ENCODE peak calls at places on chromosomes 7 and 10, in four cellular contexts. C is GOT3, L is GM04504, D is midbrain. N is an unnamed sample.

GRCh38 chr7:84042110-84042539 is 152.5 kb downstream of the SEMA3A start:
- DNase-seq in L (peak; percentile 71), C (no peak), D (no peak), N (no peak)

GRCh38 chr10:3239920-3240909 is 67.6 kb upstream of the PITRM1 start:
- DNase-seq in L (no peak), D (no peak), C (no peak), N (no peak)

GRCh38 chr10:118900617-118901016 is 128.9 kb upstream of the NANOS1 start:
- DNase-seq in L (no peak), D (no peak), C (no peak), N (no peak)

GRCh38 chr7:87144173-87144657 is 8.0 kb upstream of the DMTF1 start:
- DNase-seq in L (no peak), D (no peak), C (no peak), N (no peak)

GRCh38 chr7:2980406-2981102 is 63.1 kb downstream of the CARD11 start:
- DNase-seq in L (no peak), C (no peak), D (peak; percentile 17), N (no peak)

GRCh38 chr10:20195076-20195475 is 378.8 kb downstream of the PLXDC2 start:
- DNase-seq in D (no peak), C (no peak), L (no peak), N (no peak)

GRCh38 chr10:131061221-131061620 is 250.3 kb downstream of the TCERG1L start:
- DNase-seq in L (no peak), C (no peak), D (no peak), N (no peak)

GRCh38 chr7:19294629-19295028 is 149.4 kb upstream of the FERD3L start:
- DNase-seq in C (no peak), D (no peak), L (peak; percentile 27), N (no peak)

GRCh38 chr7:18167815-18168214 is 140.2 kb upstream of the PRPS1L1 start:
- DNase-seq in L (no peak), D (no peak), C (no peak), N (no peak)

GRCh38 chr10:17744395-17744841 is 7.6 kb upstream of the TMEM236 start:
- DNase-seq in L (no peak), C (no peak), D (no peak), N (peak; percentile 27)

GRCh38 chr10:70145166-70145665 is 1.3 kb downstream of the TYSND1 start:
- DNase-seq in D (no peak), C (no peak), L (no peak), N (no peak)

GRCh38 chr10:31749293-31749692 is 179.3 kb downstream of the ARHGAP12 start:
- DNase-seq in C (no peak), D (no peak), L (no peak), N (no peak)

GRCh38 chr7:147089608-147090007 is 973.0 kb downstream of the CNTNAP2 start:
- DNase-seq in C (no peak), L (no peak), D (no peak), N (no peak)

GRCh38 chr7:100588438-100588837 is 2.3 kb downstream of the FBXO24 start:
- DNase-seq in L (no peak), C (no peak), D (no peak), N (no peak)

GRCh38 chr7:106793015-106793651 is 71.9 kb upstream of the PIK3CG start:
- DNase-seq in D (no peak), L (no peak), C (no peak), N (peak; percentile 25)

GRCh38 chr10:43259981-43260761 is 6.7 kb downstream of the RASGEF1A start:
- DNase-seq in L (no peak), C (no peak), D (no peak), N (no peak)

GRCh38 chr7:50393547-50394252 is 56.5 kb downstream of the FIGNL1 start:
- DNase-seq in L (no peak), D (no peak), C (no peak), N (no peak)

GRCh38 chr7:24597014-24597413 is 23.8 kb downstream of the PALS2 start:
- DNase-seq in C (no peak), D (no peak), L (no peak), N (no peak)

GRCh38 chr7:95199779-95200558 is 124.4 kb downstream of the PON1 start:
- DNase-seq in L (peak; percentile 19), D (peak; percentile 83), C (no peak), N (peak; percentile 55)

GRCh38 chr7:35677582-35678356 is 17.2 kb downstream of the HERPUD2 start:
- DNase-seq in L (no peak), D (no peak), C (no peak), N (no peak)

GRCh38 chr10:114548662-114549061 is 109.4 kb downstream of the ABLIM1 start:
- DNase-seq in D (no peak), L (peak; percentile 23), C (no peak), N (peak; percentile 68)

GRCh38 chr7:140526214-140526613 is 46.9 kb upstream of the MKRN1 start:
- DNase-seq in D (no peak), L (no peak), C (no peak), N (no peak)

GRCh38 chr10:88386204-88386877 is 196.8 kb downstream of the RNLS start:
- DNase-seq in C (no peak), D (no peak), L (no peak), N (no peak)

GRCh38 chr10:3046941-3047621 is 20.3 kb upstream of the PFKP start:
- DNase-seq in C (no peak), D (no peak), L (no peak), N (no peak)

GRCh38 chr10:30219977-30220751 is 128.9 kb downstream of the MTPAP start:
- DNase-seq in C (no peak), L (peak; percentile 16), D (peak; percentile 2), N (no peak)

GRCh38 chr10:72697711-72698110 is 5.8 kb downstream of the MCU start:
- DNase-seq in D (no peak), C (no peak), L (peak; percentile 24), N (no peak)

GRCh38 chr10:59814878-59815277 is 61.6 kb upstream of the MRLN start:
- DNase-seq in C (no peak), D (no peak), L (no peak), N (no peak)

GRCh38 chr10:124255556-124255955 is 162.2 kb upstream of the CHST15 start:
- DNase-seq in D (no peak), L (no peak), C (no peak), N (no peak)

GRCh38 chr7:19404912-19405329 is 259.7 kb upstream of the FERD3L start:
- DNase-seq in C (peak; percentile 39), L (peak; percentile 91), D (no peak), N (no peak)